ENCODE peak calls at places on chromosomes 11 and 22, in ten cellular contexts. One of them, this sample, is unnamed.

GRCh38 chr11:101390539-101390938 is 193.3 kb downstream of the TRPC6 start:
- DNase-seq in AG04450: no peak
- DNase-seq in A549: no peak
- DNase-seq in CD4-positive, alpha-beta memory T cell: no peak
- DNase-seq in MM.1S: no peak
- DNase-seq in neuronal stem cell: no peak
- DNase-seq in brain microvascular endothelial cell: peak
- DNase-seq in fibroblast of lung: no peak
- DNase-seq in mucosa of descending colon: no peak
- DNase-seq in AG10803: peak
- DNase-seq in this sample: no peak

GRCh38 chr11:78594814-78595213 is 20.1 kb upstream of the NARS2 start:
- DNase-seq in AG04450: no peak
- DNase-seq in A549: no peak
- DNase-seq in CD4-positive, alpha-beta memory T cell: no peak
- DNase-seq in MM.1S: no peak
- DNase-seq in neuronal stem cell: no peak
- DNase-seq in brain microvascular endothelial cell: no peak
- DNase-seq in fibroblast of lung: no peak
- DNase-seq in mucosa of descending colon: no peak
- DNase-seq in AG10803: no peak
- DNase-seq in this sample: no peak

GRCh38 chr11:110298298-110298765 is 1.9 kb upstream of the RDX start:
- DNase-seq in AG04450: no peak
- DNase-seq in A549: no peak
- DNase-seq in CD4-positive, alpha-beta memory T cell: no peak
- DNase-seq in MM.1S: no peak
- DNase-seq in neuronal stem cell: no peak
- DNase-seq in brain microvascular endothelial cell: peak
- DNase-seq in fibroblast of lung: peak
- DNase-seq in mucosa of descending colon: no peak
- DNase-seq in AG10803: no peak
- DNase-seq in this sample: no peak

GRCh38 chr22:36383110-36383581 is 4.6 kb downstream of the MYH9 start:
- DNase-seq in AG04450: peak
- DNase-seq in A549: no peak
- DNase-seq in CD4-positive, alpha-beta memory T cell: peak
- DNase-seq in MM.1S: peak
- DNase-seq in neuronal stem cell: no peak
- DNase-seq in brain microvascular endothelial cell: peak
- DNase-seq in fibroblast of lung: peak
- DNase-seq in mucosa of descending colon: no peak
- DNase-seq in AG10803: peak
- DNase-seq in this sample: peak

GRCh38 chr11:69594481-69594880 is 46.5 kb upstream of the CCND1 start:
- DNase-seq in AG04450: no peak
- DNase-seq in A549: no peak
- DNase-seq in CD4-positive, alpha-beta memory T cell: no peak
- DNase-seq in MM.1S: no peak
- DNase-seq in neuronal stem cell: no peak
- DNase-seq in brain microvascular endothelial cell: no peak
- DNase-seq in fibroblast of lung: no peak
- DNase-seq in mucosa of descending colon: no peak
- DNase-seq in AG10803: no peak
- DNase-seq in this sample: no peak

GRCh38 chr22:33563568-33563967 is 356.7 kb downstream of the LARGE1 start:
- DNase-seq in AG04450: no peak
- DNase-seq in A549: no peak
- DNase-seq in CD4-positive, alpha-beta memory T cell: no peak
- DNase-seq in MM.1S: no peak
- DNase-seq in neuronal stem cell: no peak
- DNase-seq in brain microvascular endothelial cell: no peak
- DNase-seq in fibroblast of lung: no peak
- DNase-seq in mucosa of descending colon: no peak
- DNase-seq in AG10803: no peak
- DNase-seq in this sample: no peak

GRCh38 chr11:2934611-2935239 is 5.5 kb upstream of the PHLDA2 start:
- DNase-seq in AG04450: no peak
- DNase-seq in A549: no peak
- DNase-seq in CD4-positive, alpha-beta memory T cell: no peak
- DNase-seq in MM.1S: no peak
- DNase-seq in neuronal stem cell: no peak
- DNase-seq in brain microvascular endothelial cell: no peak
- DNase-seq in fibroblast of lung: no peak
- DNase-seq in mucosa of descending colon: peak
- DNase-seq in AG10803: no peak
- DNase-seq in this sample: no peak

GRCh38 chr11:2325719-2326118 is 23.9 kb downstream of the TSPAN32 start:
- DNase-seq in AG04450: no peak
- DNase-seq in A549: no peak
- DNase-seq in CD4-positive, alpha-beta memory T cell: no peak
- DNase-seq in MM.1S: no peak
- DNase-seq in neuronal stem cell: no peak
- DNase-seq in brain microvascular endothelial cell: peak
- DNase-seq in fibroblast of lung: peak
- DNase-seq in mucosa of descending colon: no peak
- DNase-seq in AG10803: peak
- DNase-seq in this sample: no peak

GRCh38 chr11:112166561-112166960 is 611 bp upstream of the TEX12 start:
- DNase-seq in AG04450: no peak
- DNase-seq in A549: no peak
- DNase-seq in CD4-positive, alpha-beta memory T cell: no peak
- DNase-seq in MM.1S: no peak
- DNase-seq in neuronal stem cell: no peak
- DNase-seq in brain microvascular endothelial cell: no peak
- DNase-seq in fibroblast of lung: peak
- DNase-seq in mucosa of descending colon: no peak
- DNase-seq in AG10803: peak
- DNase-seq in this sample: no peak

GRCh38 chr11:112165049-112165448 is 1.2 kb upstream of the IL18 start:
- DNase-seq in AG04450: no peak
- DNase-seq in A549: no peak
- DNase-seq in CD4-positive, alpha-beta memory T cell: no peak
- DNase-seq in MM.1S: no peak
- DNase-seq in neuronal stem cell: no peak
- DNase-seq in brain microvascular endothelial cell: no peak
- DNase-seq in fibroblast of lung: no peak
- DNase-seq in mucosa of descending colon: no peak
- DNase-seq in AG10803: no peak
- DNase-seq in this sample: no peak

GRCh38 chr11:112161012-112161411 is 2.9 kb downstream of the IL18 start:
- DNase-seq in AG04450: no peak
- DNase-seq in A549: no peak
- DNase-seq in CD4-positive, alpha-beta memory T cell: no peak
- DNase-seq in MM.1S: no peak
- DNase-seq in neuronal stem cell: no peak
- DNase-seq in brain microvascular endothelial cell: no peak
- DNase-seq in fibroblast of lung: no peak
- DNase-seq in mucosa of descending colon: no peak
- DNase-seq in AG10803: peak
- DNase-seq in this sample: no peak

GRCh38 chr11:112162761-112163669 is 879 bp downstream of the IL18 start:
- DNase-seq in AG04450: no peak
- DNase-seq in A549: no peak
- DNase-seq in CD4-positive, alpha-beta memory T cell: no peak
- DNase-seq in MM.1S: no peak
- DNase-seq in neuronal stem cell: no peak
- DNase-seq in brain microvascular endothelial cell: no peak
- DNase-seq in fibroblast of lung: peak
- DNase-seq in mucosa of descending colon: no peak
- DNase-seq in AG10803: no peak
- DNase-seq in this sample: no peak

DNA sequence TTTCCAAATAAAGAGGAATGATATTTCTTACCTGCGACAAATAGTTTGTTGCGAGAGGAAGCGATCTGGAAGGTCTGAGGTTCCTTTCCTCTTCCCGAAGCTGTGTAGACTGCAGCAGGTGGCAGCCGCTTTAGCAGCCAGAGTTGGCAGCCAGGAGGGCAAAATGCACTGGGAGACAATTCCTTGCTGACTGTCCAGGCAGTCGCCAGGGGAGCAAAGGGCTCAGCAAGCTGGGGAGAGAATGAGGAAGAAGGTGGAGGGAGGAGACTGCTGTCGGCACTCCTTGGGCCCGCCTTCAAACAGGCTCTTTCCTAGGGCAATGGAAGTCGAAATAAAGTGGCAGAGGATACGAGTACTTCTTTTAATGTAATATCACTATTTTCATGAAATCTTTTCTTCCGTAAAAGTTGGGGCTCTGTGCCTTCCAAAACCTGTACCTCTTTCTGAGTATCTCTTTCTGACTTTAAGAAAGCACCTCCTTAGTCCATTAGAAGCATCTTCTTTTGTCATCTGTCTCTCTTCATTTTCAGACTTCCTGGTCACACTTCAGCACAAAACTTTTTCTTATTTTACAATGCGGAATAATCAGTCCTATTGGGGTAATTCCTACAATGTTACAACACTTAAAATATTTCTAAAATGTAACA is at the start of gene IL18:
- DNase-seq in AG04450: no peak
- DNase-seq in A549: peak
- DNase-seq in CD4-positive, alpha-beta memory T cell: no peak
- DNase-seq in MM.1S: no peak
- DNase-seq in neuronal stem cell: no peak
- DNase-seq in brain microvascular endothelial cell: no peak
- DNase-seq in fibroblast of lung: peak
- DNase-seq in mucosa of descending colon: peak
- DNase-seq in AG10803: no peak
- DNase-seq in this sample: no peak
- H3K4me3 ChIP-seq in AG04450: no peak
- H3K4me3 ChIP-seq in A549: peak
- H3K4me3 ChIP-seq in CD4-positive, alpha-beta memory T cell: no peak
- H3K4me3 ChIP-seq in MM.1S: no peak
- H3K4me3 ChIP-seq in neuronal stem cell: no peak
- H3K4me3 ChIP-seq in brain microvascular endothelial cell: no peak
- H3K4me3 ChIP-seq in fibroblast of lung: no peak
- H3K4me3 ChIP-seq in mucosa of descending colon: no peak
- H3K4me3 ChIP-seq in AG10803: no peak
- H3K4me3 ChIP-seq in this sample: no peak

GRCh38 chr11:10308208-10308954 is 3.5 kb downstream of the ADM start:
- DNase-seq in AG04450: no peak
- DNase-seq in A549: no peak
- DNase-seq in CD4-positive, alpha-beta memory T cell: no peak
- DNase-seq in MM.1S: peak
- DNase-seq in neuronal stem cell: no peak
- DNase-seq in brain microvascular endothelial cell: no peak
- DNase-seq in fibroblast of lung: no peak
- DNase-seq in mucosa of descending colon: no peak
- DNase-seq in AG10803: no peak
- DNase-seq in this sample: no peak

GRCh38 chr11:10305262-10305963 is 540 bp downstream of the ADM start:
- DNase-seq in AG04450: no peak
- DNase-seq in A549: no peak
- DNase-seq in CD4-positive, alpha-beta memory T cell: no peak
- DNase-seq in MM.1S: peak
- DNase-seq in neuronal stem cell: no peak
- DNase-seq in brain microvascular endothelial cell: peak
- DNase-seq in fibroblast of lung: peak
- DNase-seq in mucosa of descending colon: peak
- DNase-seq in AG10803: peak
- DNase-seq in this sample: no peak

GRCh38 chr11:10307411-10308207 is 2.7 kb downstream of the ADM start:
- DNase-seq in AG04450: peak
- DNase-seq in A549: peak
- DNase-seq in CD4-positive, alpha-beta memory T cell: peak
- DNase-seq in MM.1S: peak
- DNase-seq in neuronal stem cell: peak
- DNase-seq in brain microvascular endothelial cell: peak
- DNase-seq in fibroblast of lung: peak
- DNase-seq in mucosa of descending colon: peak
- DNase-seq in AG10803: peak
- DNase-seq in this sample: peak

GRCh38 chr11:10305964-10306918 is 1.4 kb downstream of the ADM start:
- DNase-seq in AG04450: no peak
- DNase-seq in A549: peak
- DNase-seq in CD4-positive, alpha-beta memory T cell: no peak
- DNase-seq in MM.1S: peak
- DNase-seq in neuronal stem cell: no peak
- DNase-seq in brain microvascular endothelial cell: no peak
- DNase-seq in fibroblast of lung: no peak
- DNase-seq in mucosa of descending colon: peak
- DNase-seq in AG10803: peak
- DNase-seq in this sample: no peak

DNA sequence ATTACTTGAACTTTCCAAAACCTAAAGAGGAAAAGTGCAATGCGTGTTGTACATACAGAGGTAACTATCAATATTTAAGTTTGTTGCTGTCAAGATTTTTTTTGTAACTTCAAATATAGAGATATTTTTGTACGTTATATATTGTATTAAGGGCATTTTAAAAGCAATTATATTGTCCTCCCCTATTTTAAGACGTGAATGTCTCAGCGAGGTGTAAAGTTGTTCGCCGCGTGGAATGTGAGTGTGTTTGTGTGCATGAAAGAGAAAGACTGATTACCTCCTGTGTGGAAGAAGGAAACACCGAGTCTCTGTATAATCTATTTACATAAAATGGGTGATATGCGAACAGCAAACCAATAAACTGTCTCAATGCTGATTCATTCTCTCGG is 2.1 kb downstream of the ADM start:
- DNase-seq in AG04450: no peak
- DNase-seq in A549: peak
- DNase-seq in CD4-positive, alpha-beta memory T cell: no peak
- DNase-seq in MM.1S: no peak
- DNase-seq in neuronal stem cell: no peak
- DNase-seq in brain microvascular endothelial cell: no peak
- DNase-seq in fibroblast of lung: peak
- DNase-seq in mucosa of descending colon: no peak
- DNase-seq in AG10803: no peak
- DNase-seq in this sample: no peak
- H3K4me3 ChIP-seq in AG04450: peak
- H3K4me3 ChIP-seq in A549: peak
- H3K4me3 ChIP-seq in CD4-positive, alpha-beta memory T cell: peak
- H3K4me3 ChIP-seq in MM.1S: peak
- H3K4me3 ChIP-seq in neuronal stem cell: peak
- H3K4me3 ChIP-seq in brain microvascular endothelial cell: peak
- H3K4me3 ChIP-seq in fibroblast of lung: peak
- H3K4me3 ChIP-seq in mucosa of descending colon: peak
- H3K4me3 ChIP-seq in AG10803: peak
- H3K4me3 ChIP-seq in this sample: peak

DNA sequence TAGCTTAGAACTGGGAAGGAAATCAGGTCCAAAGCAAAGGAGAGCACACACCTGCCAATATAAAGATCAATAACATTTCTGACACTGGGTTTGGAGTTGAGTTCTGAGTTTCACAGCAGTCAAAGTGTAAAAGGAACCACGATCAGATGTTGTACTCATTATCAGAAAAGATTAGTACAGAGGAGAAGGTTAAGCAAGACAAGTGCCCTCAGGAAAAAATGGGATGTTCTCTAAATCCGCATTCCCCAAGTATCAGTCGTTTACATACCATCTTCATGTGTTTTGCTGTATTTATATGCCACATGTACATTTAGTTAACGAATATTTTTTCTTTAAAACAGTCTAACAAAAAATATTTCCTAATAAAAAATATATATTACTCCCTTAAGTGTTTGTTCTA is 23.0 kb upstream of the RRAS2 start:
- DNase-seq in AG04450: no peak
- DNase-seq in A549: no peak
- DNase-seq in CD4-positive, alpha-beta memory T cell: no peak
- DNase-seq in MM.1S: no peak
- DNase-seq in neuronal stem cell: no peak
- DNase-seq in brain microvascular endothelial cell: no peak
- DNase-seq in fibroblast of lung: no peak
- DNase-seq in mucosa of descending colon: no peak
- DNase-seq in AG10803: no peak
- DNase-seq in this sample: no peak
- H3K4me3 ChIP-seq in AG04450: no peak
- H3K4me3 ChIP-seq in A549: no peak
- H3K4me3 ChIP-seq in CD4-positive, alpha-beta memory T cell: no peak
- H3K4me3 ChIP-seq in MM.1S: no peak
- H3K4me3 ChIP-seq in neuronal stem cell: no peak
- H3K4me3 ChIP-seq in brain microvascular endothelial cell: no peak
- H3K4me3 ChIP-seq in fibroblast of lung: no peak
- H3K4me3 ChIP-seq in mucosa of descending colon: no peak
- H3K4me3 ChIP-seq in AG10803: no peak
- H3K4me3 ChIP-seq in this sample: no peak

GRCh38 chr11:66297610-66298009 is 5.9 kb downstream of the TMEM151A start:
- DNase-seq in AG04450: no peak
- DNase-seq in A549: no peak
- DNase-seq in CD4-positive, alpha-beta memory T cell: no peak
- DNase-seq in MM.1S: no peak
- DNase-seq in neuronal stem cell: no peak
- DNase-seq in brain microvascular endothelial cell: no peak
- DNase-seq in fibroblast of lung: no peak
- DNase-seq in mucosa of descending colon: no peak
- DNase-seq in AG10803: no peak
- DNase-seq in this sample: no peak
- H3K4me3 ChIP-seq in AG04450: no peak
- H3K4me3 ChIP-seq in A549: no peak
- H3K4me3 ChIP-seq in CD4-positive, alpha-beta memory T cell: no peak
- H3K4me3 ChIP-seq in MM.1S: no peak
- H3K4me3 ChIP-seq in neuronal stem cell: no peak
- H3K4me3 ChIP-seq in brain microvascular endothelial cell: no peak
- H3K4me3 ChIP-seq in fibroblast of lung: no peak
- H3K4me3 ChIP-seq in mucosa of descending colon: no peak
- H3K4me3 ChIP-seq in AG10803: no peak
- H3K4me3 ChIP-seq in this sample: no peak

This sample was measured in Jurkat, Clone E6-1.